ENCODE peak calls at places on chromosomes 13 and 19, in seven cellular contexts. Q is HAP-1; Y is glutamatergic neuron; C is left ventricle myocardium inferior; E is esophagus squamous epithelium; I is choroid plexus epithelial cell; F is naive thymus-derived CD4-positive, alpha-beta T cell. O is an unnamed sample.

GRCh38 chr19:57689750-57690149 is 8.0 kb downstream of the ZNF551 start:
- DNase-seq in Q (no peak), Y (no peak), C (no peak), E (no peak), I (no peak), F (no peak), O (no peak)

GRCh38 chr13:100594255-100594654 is 5.7 kb upstream of the GGACT start:
- DNase-seq in Q (no peak), Y (no peak), C (no peak), E (no peak), I (no peak), F (no peak), O (no peak)

GRCh38 chr13:43880930-43881329 is 1.2 kb downstream of the LACC1 start:
- DNase-seq in Q (no peak), Y (no peak), C (no peak), E (no peak), I (no peak), F (no peak), O (no peak)

GRCh38 chr19:55070755-55071502 is 4.7 kb upstream of the EPS8L1 start:
- DNase-seq in Q (no peak), Y (no peak), C (no peak), E (no peak), I (peak), F (no peak), O (no peak)

GRCh38 chr19:8663920-8664670 is 33.7 kb downstream of the NFILZ start:
- DNase-seq in Q (no peak), Y (no peak), C (no peak), E (no peak), I (no peak), F (no peak), O (no peak)

GRCh38 chr19:10858204-10858828 is 10.1 kb downstream of the C19orf38 start:
- DNase-seq in Q (peak), Y (peak), C (no peak), E (no peak), I (peak), F (peak), O (peak)

GRCh38 chr13:110702591-110703526 is 3.1 kb downstream of the CARS2 start:
- DNase-seq in Q (no peak), Y (no peak), C (no peak), E (no peak), I (peak), F (no peak), O (no peak)

GRCh38 chr13:93861818-93862217 is 617.7 kb downstream of the DCT start:
- DNase-seq in Q (no peak), Y (no peak), C (no peak), E (no peak), I (peak), F (no peak), O (peak)

O was measured in BE2C.